ENCODE peak calls at places on chromosomes 12 and 14, in six cellular contexts. C, G, J, D, Z and T are unnamed samples.

GRCh38 chr14:68940614-68941185 is 38.4 kb downstream of the ACTN1 start:
- DNase-seq in G (no peak), Z (no peak), D (no peak), C (no peak), J (no peak), T (no peak)

GRCh38 chr12:106114084-106115068 is 24.4 kb downstream of the NUAK1 start:
- DNase-seq in J (no peak), C (no peak), G (peak; percentile 47), Z (no peak), D (no peak), T (peak; percentile 76)

GRCh38 chr12:21774358-21775129 is at the start of gene KCNJ8:
- DNase-seq in C (no peak), J (peak; percentile 92), Z (peak; percentile 31), D (no peak), G (peak; percentile 83), T (no peak)

GRCh38 chr12:8950287-8950574 is 786 bp upstream of the M6PR start:
- DNase-seq in Z (no peak), D (no peak), C (no peak), J (no peak), G (no peak), T (no peak)

GRCh38 chr12:22180699-22181098 is 134.7 kb downstream of the CMAS start:
- DNase-seq in D (no peak), Z (no peak), J (no peak), C (no peak), G (no peak), T (no peak)

GRCh38 chr14:92484132-92484823 is 29.3 kb upstream of the RIN3 start:
- DNase-seq in J (peak; percentile 2), D (no peak), C (no peak), G (no peak), Z (no peak), T (no peak)

GRCh38 chr14:57754558-57754957 is 111.3 kb downstream of the SLC35F4 start:
- DNase-seq in C (no peak), D (no peak), G (no peak), Z (no peak), J (no peak), T (no peak)

GRCh38 chr12:87117516-87117915 is 861.3 kb upstream of the MGAT4C start:
- DNase-seq in G (no peak), J (no peak), C (no peak), D (no peak), Z (no peak), T (no peak)

GRCh38 chr12:8697120-8697475 is 693 bp upstream of the RIMKLB start:
- DNase-seq in D (peak; percentile 62), G (no peak), C (no peak), J (peak; percentile 36), Z (peak; percentile 45), T (peak; percentile 47)

GRCh38 chr14:56949828-56950227 is 139.5 kb upstream of the OTX2 start:
- DNase-seq in J (no peak), Z (no peak), G (no peak), C (no peak), D (peak; percentile 6), T (peak; percentile 4)

GRCh38 chr12:131853832-131854797 is 25.9 kb downstream of the MMP17 start:
- DNase-seq in C (no peak), J (no peak), D (no peak), G (no peak), Z (no peak), T (no peak)

GRCh38 chr14:101006008-101006407 is 102.5 kb upstream of the RTL1 start:
- DNase-seq in J (no peak), D (no peak), Z (no peak), C (no peak), G (peak; percentile 8), T (no peak)

GRCh38 chr12:131380961-131381705 is 329.8 kb upstream of the SFSWAP start:
- DNase-seq in C (no peak), G (no peak), D (no peak), J (no peak), Z (no peak), T (no peak)

GRCh38 chr14:59768855-59769254 is 101.7 kb downstream of the RTN1 start:
- DNase-seq in J (no peak), G (no peak), Z (no peak), D (no peak), C (no peak), T (peak; percentile 11)

GRCh38 chr12:81991868-81992267 is 232.7 kb upstream of the PPFIA2 start:
- DNase-seq in G (no peak), Z (no peak), C (no peak), J (no peak), D (no peak), T (no peak)

DNA sequence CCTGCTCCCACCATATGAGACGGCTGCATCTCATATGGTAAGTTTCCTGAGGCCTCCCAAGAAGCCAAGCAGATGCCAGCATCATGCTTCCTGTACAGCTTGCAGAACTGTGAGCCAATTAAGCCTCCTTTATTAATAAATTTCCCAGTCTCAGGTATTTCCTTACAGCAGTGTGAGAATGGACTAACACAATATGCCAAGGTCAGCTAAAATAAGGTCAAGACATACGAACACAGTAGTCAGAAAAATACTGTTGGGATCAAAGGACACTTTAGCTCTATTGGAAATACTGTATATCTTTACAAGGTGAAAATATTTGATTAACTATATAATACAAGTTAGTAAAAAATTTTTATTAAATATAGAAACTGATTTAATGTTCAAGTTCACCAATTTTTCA is 28.8 kb downstream of the SEL1L start:
- DNase-seq in Z (no peak), G (no peak), J (no peak), D (no peak), C (no peak), T (no peak)
- H3K36me3 ChIP-seq in Z (peaks cover 15% of the 10 kb centered on the region), G (no peaks in the 10 kb centered on the region), J (no peaks in the 10 kb centered on the region), D (peaks cover 7% of the 10 kb centered on the region), C (peaks cover 16% of the 10 kb centered on the region), T (peaks cover 7% of the 10 kb centered on the region)

GRCh38 chr12:124511259-124511985 is 56.0 kb downstream of the NCOR2 start:
- DNase-seq in Z (no peak), G (no peak), C (no peak), D (no peak), J (no peak), T (no peak)

GRCh38 chr12:124510301-124510970 is 57.0 kb downstream of the NCOR2 start:
- DNase-seq in C (no peak), J (no peak), D (no peak), G (no peak), Z (no peak), T (no peak)

GRCh38 chr12:124509300-124509675 is 58.1 kb downstream of the NCOR2 start:
- DNase-seq in C (no peak), G (no peak), D (no peak), J (no peak), Z (no peak), T (no peak)

GRCh38 chr12:124508323-124509096 is 58.9 kb downstream of the NCOR2 start:
- DNase-seq in Z (no peak), D (no peak), C (no peak), G (peak; percentile 54), J (no peak), T (no peak)

GRCh38 chr12:124509676-124510300 is 57.6 kb downstream of the NCOR2 start:
- DNase-seq in Z (peak; percentile 81), D (no peak), G (peak; percentile 76), J (no peak), C (no peak), T (peak; percentile 55)
- H3K4me3 ChIP-seq in Z (no peak overlapping the region), D (no peak overlapping the region), G (no peak overlapping the region), J (no peak overlapping the region), C (no peak overlapping the region), T (no peak overlapping the region)

GRCh38 chr14:23217032-23217431 is 20.7 kb upstream of the RNF212B start:
- DNase-seq in J (no peak), D (no peak), C (no peak), Z (no peak), G (no peak), T (no peak)
- TF ChIP-seq CTCF in J (no peak), D (no peak), C (no peak), Z (no peak), G (no peak), T (no peak)

GRCh38 chr14:39033371-39033770 is 69.7 kb downstream of the SEC23A start:
- DNase-seq in Z (peak; percentile 35), J (no peak), D (peak; percentile 27), C (no peak), G (no peak), T (no peak)
- H3K36me3 ChIP-seq in Z (peaks cover 68% of the 10 kb centered on the region), J (no peaks in the 10 kb centered on the region), D (peaks cover 19% of the 10 kb centered on the region), C (peaks cover 13% of the 10 kb centered on the region), G (no peaks in the 10 kb centered on the region), T (peaks cover 6% of the 10 kb centered on the region)

DNA sequence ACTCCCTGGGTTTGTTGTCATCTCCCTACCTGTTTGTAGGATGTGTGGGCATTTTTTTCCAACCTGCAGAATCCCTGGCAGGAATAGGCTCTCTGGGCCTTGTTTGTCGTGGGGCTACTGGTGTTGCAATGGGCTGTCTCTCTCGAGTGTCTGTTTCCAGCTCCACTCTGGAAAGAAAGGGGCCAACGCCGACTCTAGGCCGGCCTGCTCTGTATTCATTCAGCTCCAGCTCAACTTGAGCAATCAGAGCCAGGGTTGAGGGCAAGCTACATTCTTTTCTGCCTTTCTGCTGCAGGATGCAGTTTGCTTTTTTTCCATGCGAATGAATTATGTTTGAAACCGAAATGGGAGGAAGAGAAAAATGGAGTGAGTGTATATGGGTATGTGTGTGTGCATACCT is 2.3 kb downstream of the JDP2 start:
- DNase-seq in G (peak; percentile 62), J (no peak), D (no peak), C (no peak), Z (no peak), T (no peak)
- H3K4me3 ChIP-seq in G (no peak overlapping the region), J (peak overlapping the region; percentile 90), D (no peak overlapping the region), C (no peak overlapping the region), Z (no peak overlapping the region), T (peak overlapping the region; percentile 63)